ENCODE peak calls at places on chromosome 2, in seven cellular contexts. M is cardiac septum, O is naive B cell, U is germinal center, S is KBM-7, L is GM03348, V is heart right ventricle. D is an unnamed sample.

GRCh38 chr2:28252308-28252707 is 140.3 kb upstream of the FOSL2 start:
- DNase-seq in M (no peak), O (no peak), U (no peak), S (no peak), L (no peak), V (no peak), D (no peak)

GRCh38 chr2:176139170-176139611 is 9.7 kb downstream of the HOXD8 start:
- DNase-seq in M (peak), O (no peak), U (no peak), S (no peak), L (peak), V (no peak), D (no peak)

GRCh38 chr2:235330775-235331438 is 162.9 kb upstream of the AGAP1 start:
- DNase-seq in M (no peak), O (no peak), U (no peak), S (no peak), L (peak), V (no peak), D (no peak)

GRCh38 chr2:176558574-176559140 is 289.4 kb downstream of the MTX2 start:
- DNase-seq in M (no peak), O (no peak), U (no peak), S (no peak), L (no peak), V (no peak), D (no peak)

GRCh38 chr2:19176977-19177376 is 181.4 kb downstream of the OSR1 start:
- DNase-seq in M (no peak), O (no peak), U (no peak), S (no peak), L (no peak), V (no peak), D (no peak)

GRCh38 chr2:191754103-191754502 is 76.2 kb downstream of the NABP1 start:
- DNase-seq in M (no peak), O (no peak), U (no peak), S (no peak), L (no peak), V (no peak), D (no peak)

GRCh38 chr2:66270247-66270646 is 164.7 kb upstream of the MEIS1 start:
- DNase-seq in M (no peak), O (no peak), U (no peak), S (no peak), L (no peak), V (no peak), D (no peak)

GRCh38 chr2:181058378-181059269 is 78.2 kb downstream of the UBE2E3 start:
- DNase-seq in M (no peak), O (peak), U (peak), S (peak), L (no peak), V (no peak), D (no peak)

D was measured in posterior vena cava.